ENCODE peak calls at places on chromosome 6, in eight cellular contexts. P, W, N, A, G, F, B and L are unnamed samples.

GRCh38 chr6:98831057-98832031 is 3.0 kb upstream of the POU3F2 start:
- DNase-seq in G (no peak), F (no peak), P (no peak), N (no peak), B (peak; percentile 54), A (no peak), W (no peak), L (no peak)

GRCh38 chr6:149318581-149319286 is 1.2 kb downstream of the TAB2 start:
- DNase-seq in F (no peak), P (no peak), W (no peak), G (peak; percentile 42), B (no peak), N (peak; percentile 45), A (no peak), L (no peak)

GRCh38 chr6:161272600-161273355 is 1.1 kb downstream of the AGPAT4 start:
- DNase-seq in G (no peak), A (peak; percentile 34), P (no peak), B (no peak), W (peak; percentile 29), F (no peak), N (peak; percentile 49), L (peak; percentile 25)

GRCh38 chr6:159061805-159062563 is 17.2 kb upstream of the TAGAP start:
- DNase-seq in W (no peak), F (no peak), A (no peak), N (no peak), B (no peak), G (no peak), P (no peak), L (no peak)

GRCh38 chr6:136477548-136477947 is 72.7 kb downstream of the MAP7 start:
- DNase-seq in G (no peak), P (no peak), B (no peak), N (no peak), F (no peak), W (no peak), A (no peak), L (no peak)

GRCh38 chr6:159973951-159974350 is 5.1 kb downstream of the IGF2R start:
- DNase-seq in G (no peak), B (peak; percentile 58), N (peak; percentile 66), A (no peak), F (no peak), W (peak; percentile 53), P (no peak), L (no peak)

GRCh38 chr6:150959071-150959637 is 93.7 kb downstream of the MTHFD1L start:
- DNase-seq in F (no peak), W (no peak), N (peak; percentile 64), B (no peak), A (no peak), P (no peak), G (no peak), L (no peak)

GRCh38 chr6:128471907-128472306 is 48.5 kb downstream of the PTPRK start:
- DNase-seq in A (no peak), F (no peak), B (no peak), N (no peak), W (no peak), G (no peak), P (no peak), L (no peak)

GRCh38 chr6:69871107-69871506 is 4.8 kb downstream of the COL19A1 start:
- DNase-seq in P (no peak), F (no peak), N (no peak), B (no peak), A (no peak), G (no peak), W (no peak), L (no peak)

GRCh38 chr6:21593927-21594421 is 423 bp downstream of the SOX4 start:
- DNase-seq in N (peak; percentile 74), A (peak; percentile 33), G (peak; percentile 57), W (no peak), P (peak; percentile 10), B (peak; percentile 67), F (peak; percentile 29), L (no peak)

GRCh38 chr6:47245745-47246371 is 63.8 kb downstream of the TNFRSF21 start:
- DNase-seq in W (no peak), B (no peak), N (no peak), F (no peak), P (no peak), G (no peak), A (no peak), L (no peak)

GRCh38 chr6:135540207-135540877 is 42.8 kb upstream of the AHI1 start:
- DNase-seq in W (peak; percentile 21), P (no peak), N (peak; percentile 80), G (no peak), F (no peak), B (no peak), A (no peak), L (no peak)

GRCh38 chr6:8108031-8108660 is 5.8 kb upstream of the EEF1E1 start:
- DNase-seq in B (no peak), P (no peak), F (no peak), A (no peak), G (no peak), N (peak; percentile 76), W (peak; percentile 76), L (peak; percentile 85)

GRCh38 chr6:102950967-102951366 is 1557.5 kb downstream of the GRIK2 start:
- DNase-seq in G (no peak), P (no peak), N (no peak), A (no peak), F (no peak), W (no peak), B (no peak), L (no peak)

GRCh38 chr6:22896716-22897115 is 327.4 kb downstream of the HDGFL1 start:
- DNase-seq in P (no peak), N (no peak), A (no peak), W (no peak), G (no peak), B (no peak), F (no peak), L (no peak)

GRCh38 chr6:72622094-72622540 is 253 bp downstream of the KCNQ5 start:
- DNase-seq in W (no peak), P (peak; percentile 39), G (peak; percentile 38), A (peak; percentile 81), B (no peak), F (peak; percentile 59), N (peak; percentile 16), L (no peak)

GRCh38 chr6:36997811-36998722 is 7.4 kb upstream of the FGD2 start:
- DNase-seq in A (no peak), F (no peak), W (no peak), G (no peak), B (no peak), P (no peak), N (no peak), L (no peak)

GRCh38 chr6:44050872-44051421 is 76.3 kb downstream of the MRPL14 start:
- DNase-seq in A (no peak), G (no peak), P (no peak), N (no peak), B (no peak), F (no peak), W (no peak), L (no peak)

GRCh38 chr6:130931683-130932082 is 104.5 kb downstream of the SMLR1 start:
- DNase-seq in A (no peak), N (no peak), G (no peak), P (no peak), B (no peak), W (no peak), F (no peak), L (no peak)

GRCh38 chr6:5499644-5500306 is 238.5 kb downstream of the FARS2 start:
- DNase-seq in P (no peak), A (no peak), B (no peak), N (peak; percentile 72), W (no peak), G (no peak), F (no peak), L (no peak)

GRCh38 chr6:20038805-20039204 is 173.5 kb downstream of the MBOAT1 start:
- DNase-seq in B (no peak), G (no peak), N (no peak), F (no peak), A (no peak), P (no peak), W (no peak), L (no peak)

GRCh38 chr6:133701633-133702331 is 187.1 kb upstream of the TCF21 start:
- DNase-seq in N (peak; percentile 56), W (no peak), A (no peak), F (no peak), P (no peak), B (no peak), G (peak; percentile 27), L (no peak)

GRCh38 chr6:5190467-5190866 is 70.3 kb downstream of the LYRM4 start:
- DNase-seq in F (no peak), B (no peak), G (no peak), A (no peak), W (peak; percentile 57), P (no peak), N (peak; percentile 99), L (peak; percentile 57)

GRCh38 chr6:129671442-129672344 is 38.3 kb downstream of the ARHGAP18 start:
- DNase-seq in W (no peak), A (no peak), B (no peak), P (peak; percentile 58), N (no peak), F (peak; percentile 75), G (no peak), L (no peak)

GRCh38 chr6:163984446-163984936 is 570.0 kb downstream of the QKI start:
- DNase-seq in G (no peak), B (no peak), F (no peak), P (no peak), W (no peak), N (no peak), A (no peak), L (no peak)

GRCh38 chr6:35294308-35294945 is 3.2 kb upstream of the DEF6 start:
- DNase-seq in A (peak; percentile 50), N (peak; percentile 39), F (peak; percentile 57), P (no peak), G (no peak), W (peak; percentile 10), B (no peak), L (no peak)

GRCh38 chr6:105769987-105770386 is 316.1 kb upstream of the PRDM1 start:
- DNase-seq in A (no peak), P (no peak), B (no peak), F (no peak), N (peak; percentile 12), G (no peak), W (no peak), L (no peak)

GRCh38 chr6:167826230-167827061 is at the start of gene AFDN:
- DNase-seq in F (peak; percentile 65), A (peak; percentile 74), B (no peak), N (peak; percentile 30), P (peak; percentile 35), W (no peak), G (peak; percentile 88), L (no peak)

GRCh38 chr6:33112148-33112547 is 36.4 kb downstream of the HLA-DPB1 start:
- DNase-seq in B (peak; percentile 4), G (no peak), P (no peak), A (no peak), N (peak; percentile 62), F (no peak), W (peak; percentile 22), L (peak; percentile 25)

GRCh38 chr6:159044899-159045727 is at the start of gene TAGAP:
- DNase-seq in F (peak; percentile 88), B (peak; percentile 59), P (peak; percentile 82), N (no peak), A (no peak), G (peak; percentile 66), W (no peak), L (no peak)

GRCh38 chr6:1363729-1364572 is 25.4 kb upstream of the FOXF2 start:
- DNase-seq in G (no peak), N (peak; percentile 75), F (peak; percentile 12), P (no peak), A (no peak), W (no peak), B (no peak), L (no peak)

GRCh38 chr6:13668291-13668928 is 43.2 kb downstream of the RANBP9 start:
- DNase-seq in G (no peak), W (no peak), P (no peak), B (no peak), N (peak; percentile 38), F (no peak), A (no peak), L (no peak)

GRCh38 chr6:53410508-53411258 is 61.9 kb upstream of the ELOVL5 start:
- DNase-seq in W (peak; percentile 8), B (no peak), G (peak; percentile 48), A (no peak), F (peak; percentile 60), P (peak; percentile 13), N (peak; percentile 56), L (no peak)